ENCODE peak calls at places on chromosomes 11 and 22, in five cellular contexts. V, X, C, U and J are unnamed samples.

GRCh38 chr22:30312053-30312452 is 14.7 kb downstream of the TBC1D10A start:
- DNase-seq in V (no peak), X (no peak), C (no peak), U (no peak), J (no peak)

GRCh38 chr11:100632970-100633452 is 54.1 kb upstream of the ARHGAP42 start:
- DNase-seq in V (peak; percentile 38), X (no peak), C (peak; percentile 47), U (no peak), J (no peak)

GRCh38 chr11:35390737-35391682 is 28.3 kb downstream of the SLC1A2 start:
- DNase-seq in V (peak; percentile 28), X (no peak), C (no peak), U (no peak), J (no peak)

GRCh38 chr22:44442856-44443595 is 55.0 kb downstream of the RTL6 start:
- DNase-seq in V (no peak), X (no peak), C (peak; percentile 49), U (no peak), J (peak; percentile 25)

GRCh38 chr22:32926600-32926999 is 125.1 kb downstream of the TIMP3 start:
- DNase-seq in V (peak; percentile 34), X (peak; percentile 10), C (peak; percentile 48), U (no peak), J (peak; percentile 45)

GRCh38 chr22:44003776-44004460 is 20.2 kb upstream of the PARVB start:
- DNase-seq in V (no peak), X (no peak), C (peak; percentile 57), U (no peak), J (peak; percentile 35)

GRCh38 chr11:33475999-33476398 is 218.8 kb downstream of the HIPK3 start:
- DNase-seq in V (peak; percentile 48), X (no peak), C (peak; percentile 59), U (no peak), J (no peak)

GRCh38 chr11:2893021-2893528 is 7.5 kb upstream of the CDKN1C start:
- DNase-seq in V (no peak), X (no peak), C (no peak), U (no peak), J (no peak)

GRCh38 chr11:57751676-57752253 is at the start of gene BTBD18:
- DNase-seq in V (peak; percentile 54), X (peak; percentile 25), C (peak; percentile 70), U (no peak), J (peak; percentile 38)

GRCh38 chr22:46758098-46758497 is 4.4 kb upstream of the TBC1D22A start:
- DNase-seq in V (no peak), X (no peak), C (no peak), U (no peak), J (no peak)

GRCh38 chr11:47204633-47204989 is 10.2 kb upstream of the DDB2 start:
- DNase-seq in V (no peak), X (no peak), C (no peak), U (no peak), J (no peak)

GRCh38 chr11:19595840-19596751 is 116.5 kb upstream of the NAV2 start:
- DNase-seq in V (no peak), X (no peak), C (no peak), U (peak; percentile 80), J (no peak)

GRCh38 chr22:32880906-32881596 is 79.5 kb downstream of the TIMP3 start:
- DNase-seq in V (peak; percentile 2), X (peak; percentile 4), C (peak; percentile 95), U (no peak), J (peak; percentile 55)

GRCh38 chr22:35705141-35705540 is 12.5 kb upstream of the APOL5 start:
- DNase-seq in V (no peak), X (no peak), C (no peak), U (peak; percentile 53), J (no peak)

GRCh38 chr11:36186340-36186739 is 102.9 kb downstream of the COMMD9 start:
- DNase-seq in V (no peak), X (no peak), C (no peak), U (peak; percentile 61), J (no peak)

GRCh38 chr11:702731-703461 is 3.1 kb upstream of the EPS8L2 start:
- DNase-seq in V (peak; percentile 71), X (no peak), C (no peak), U (no peak), J (no peak)

GRCh38 chr22:46694423-46695170 is 43.5 kb downstream of the CERK start:
- DNase-seq in V (no peak), X (no peak), C (no peak), U (no peak), J (no peak)

GRCh38 chr22:43066844-43067385 is 22.3 kb downstream of the TTLL1 start:
- DNase-seq in V (no peak), X (no peak), C (no peak), U (peak; percentile 34), J (no peak)

GRCh38 chr11:106765849-106766248 is 252.4 kb downstream of the GUCY1A2 start:
- DNase-seq in V (no peak), X (no peak), C (no peak), U (no peak), J (no peak)

GRCh38 chr22:24824915-24825314 is 18.9 kb downstream of the SGSM1 start:
- DNase-seq in V (no peak), X (no peak), C (no peak), U (no peak), J (no peak)

GRCh38 chr11:65743928-65744698 is 23.5 kb upstream of the RNASEH2C start:
- DNase-seq in V (peak; percentile 60), X (no peak), C (peak; percentile 11), U (no peak), J (peak; percentile 6)

GRCh38 chr11:64998141-64998540 is 1.4 kb upstream of the BATF2 start:
- DNase-seq in V (no peak), X (peak; percentile 37), C (no peak), U (no peak), J (no peak)

GRCh38 chr11:118437046-118437735 is 899 bp downstream of the KMT2A start:
- DNase-seq in V (peak; percentile 15), X (peak; percentile 57), C (peak; percentile 61), U (no peak), J (peak; percentile 37)

GRCh38 chr11:118435233-118435892 is 929 bp upstream of the KMT2A start:
- DNase-seq in V (peak; percentile 31), X (peak; percentile 95), C (peak; percentile 89), U (no peak), J (peak; percentile 60)

GRCh38 chr11:118436639-118437045 is 350 bp downstream of the KMT2A start:
- DNase-seq in V (no peak), X (no peak), C (peak; percentile 53), U (no peak), J (no peak)

GRCh38 chr11:118434553-118435232 is 1.6 kb upstream of the KMT2A start:
- DNase-seq in V (peak; percentile 22), X (peak; percentile 72), C (peak; percentile 81), U (no peak), J (peak; percentile 50)

DNA sequence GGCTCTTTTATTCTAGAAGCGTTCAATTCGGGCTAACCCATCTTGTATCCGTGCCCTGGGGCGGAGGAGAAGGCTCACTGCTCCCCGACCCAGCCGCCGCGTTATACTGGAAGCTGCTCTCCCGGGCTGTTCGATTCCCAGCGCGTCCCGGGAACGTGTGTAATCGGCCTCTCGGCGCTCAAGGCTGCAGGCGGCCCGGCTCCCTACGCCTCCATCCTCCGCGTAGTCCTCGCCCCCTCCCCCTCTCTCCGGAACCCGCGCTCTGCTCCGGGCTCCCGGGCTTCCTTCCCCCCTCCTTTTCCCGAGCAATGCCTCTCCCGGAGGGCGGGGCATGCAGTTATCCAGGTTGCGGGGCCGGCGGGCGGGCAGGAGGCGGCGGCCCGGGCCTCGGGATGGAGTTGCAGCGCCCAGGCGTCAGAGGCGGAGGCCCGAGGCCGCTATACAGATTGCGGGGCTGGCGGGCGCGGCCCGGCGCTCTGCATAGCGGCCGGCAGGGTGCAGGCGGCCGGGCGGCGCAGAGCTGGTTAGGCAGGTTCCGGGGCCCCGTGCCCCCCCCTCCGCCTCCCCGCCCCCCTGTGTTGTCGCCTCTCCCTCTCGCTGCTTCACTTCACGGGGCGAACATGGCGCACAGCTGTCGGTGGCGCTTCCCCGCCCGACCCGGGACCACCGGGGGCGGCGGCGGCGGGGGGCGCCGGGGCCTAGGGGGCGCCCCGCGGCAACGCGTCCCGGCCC is at the start of gene KMT2A:
- DNase-seq in V (peak; percentile 98), X (peak; percentile 99), C (peak; percentile 98), U (peak; percentile 69), J (peak; percentile 100)
- TF ChIP-seq CTCF in V (no peak), X (no peak), C (no peak), U (no peak), J (no peak)

GRCh38 chr22:17888439-17888838 is 114.2 kb upstream of the BID start:
- DNase-seq in V (no peak), X (no peak), C (no peak), U (no peak), J (no peak)

GRCh38 chr22:17890245-17890671 is 116.0 kb upstream of the BID start:
- DNase-seq in V (no peak), X (no peak), C (peak; percentile 65), U (no peak), J (no peak)

GRCh38 chr22:17890892-17891291 is 116.6 kb upstream of the BID start:
- DNase-seq in V (no peak), X (no peak), C (no peak), U (no peak), J (no peak)

GRCh38 chr22:17891427-17892167 is 117.3 kb upstream of the BID start:
- DNase-seq in V (no peak), X (no peak), C (peak; percentile 67), U (no peak), J (peak; percentile 36)

DNA sequence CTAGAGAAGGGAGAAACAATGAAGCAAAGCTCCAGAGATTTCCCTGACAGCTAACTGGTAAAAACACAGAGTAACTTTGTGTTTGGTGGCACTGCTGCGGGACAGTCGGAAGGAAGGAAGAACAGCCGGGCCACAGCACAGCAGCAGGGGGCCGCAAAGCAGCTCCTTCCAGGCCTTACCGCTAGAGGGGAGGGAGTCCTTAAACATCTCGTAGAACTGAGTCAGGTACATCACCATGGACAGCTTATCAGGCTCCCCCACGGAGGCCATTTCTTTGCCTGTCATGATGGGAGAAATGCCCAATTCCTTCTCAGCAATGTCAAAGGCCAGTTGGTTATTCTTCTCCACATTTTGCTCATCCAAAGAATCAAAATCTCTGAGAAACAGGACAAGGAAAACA is 114.6 kb upstream of the BID start:
- DNase-seq in V (no peak), X (no peak), C (peak; percentile 58), U (no peak), J (peak; percentile 49)
- TF ChIP-seq CTCF in V (no peak), X (no peak), C (peak; percentile 56), U (peak; percentile 51), J (no peak)

GRCh38 chr11:45671246-45672171 is 6.1 kb upstream of the CHST1 start:
- DNase-seq in V (peak; percentile 75), X (no peak), C (no peak), U (no peak), J (no peak)
- TF ChIP-seq CTCF in V (no peak), X (peak; percentile 19), C (no peak), U (no peak), J (peak; percentile 26)

DNA sequence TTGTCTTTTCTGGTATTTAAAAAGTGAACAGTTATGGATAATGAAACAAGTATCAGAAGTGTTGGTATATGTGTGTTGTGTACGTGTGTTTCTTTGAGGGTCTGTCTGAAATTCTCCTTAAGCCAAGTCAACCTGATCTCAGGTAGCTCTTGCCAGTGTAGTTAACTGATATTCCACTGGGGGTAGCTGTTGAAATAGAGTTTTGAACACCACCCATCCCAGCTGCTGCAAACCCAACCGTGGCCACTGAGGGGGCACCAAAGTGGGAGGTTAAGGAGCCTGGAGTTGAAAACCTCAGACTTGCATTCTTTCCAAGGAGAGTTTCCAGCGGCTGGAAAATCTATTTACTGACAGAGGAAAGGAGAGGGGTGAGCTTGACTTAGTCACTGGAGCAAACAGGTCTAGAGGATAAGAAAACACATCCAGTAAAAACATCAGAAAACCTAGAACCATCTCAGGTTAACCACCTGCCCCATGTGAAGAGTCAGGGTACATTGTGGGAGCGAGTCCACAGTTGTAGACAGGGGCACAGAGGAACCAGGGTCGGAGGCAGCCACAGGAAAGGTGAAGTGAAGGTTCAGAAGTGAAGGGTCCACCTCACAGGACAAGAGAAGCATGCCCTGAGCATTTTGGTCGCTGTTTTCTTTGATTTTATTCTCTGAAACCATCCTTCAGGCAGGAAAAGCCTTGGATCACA is 8.8 kb upstream of the CUL5 start:
- DNase-seq in V (peak; percentile 46), X (peak; percentile 47), C (peak; percentile 84), U (no peak), J (peak; percentile 70)
- TF ChIP-seq CTCF in V (peak; percentile 32), X (peak; percentile 62), C (peak; percentile 54), U (peak; percentile 18), J (peak; percentile 72)